ENCODE peak calls at places on chromosomes 13 and 19, in five cellular contexts. Z, W, A, T and L are unnamed samples.
A peak's percentile ranks its signal among the peaks of the same experiment; 100 is the strongest.

GRCh38 chr19:18520848-18521691 is 800 bp downstream of the ELL start:
- DNase-seq in A (peak; percentile 45), T (no peak), Z (no peak), W (peak; percentile 47), L (peak; percentile 20)

GRCh38 chr19:54345938-54346386 is 7.0 kb upstream of the LILRA4 start:
- DNase-seq in Z (no peak), A (no peak), T (no peak), W (peak; percentile 18), L (no peak)

GRCh38 chr13:85412448-85412847 is 386.8 kb downstream of the SLITRK6 start:
- DNase-seq in W (no peak), T (no peak), A (no peak), Z (no peak), L (no peak)

GRCh38 chr19:51116736-51117135 is 8.0 kb upstream of the SIGLEC9 start:
- DNase-seq in W (no peak), A (no peak), T (no peak), Z (no peak), L (no peak)

GRCh38 chr19:56637976-56638555 is 4.9 kb upstream of the SMIM17 start:
- DNase-seq in Z (peak; percentile 21), W (peak; percentile 72), A (peak; percentile 23), T (peak; percentile 65), L (peak; percentile 84)

GRCh38 chr19:1042689-1043511 is 3.0 kb downstream of the ABCA7 start:
- DNase-seq in T (no peak), A (no peak), Z (no peak), W (no peak), L (no peak)

GRCh38 chr19:1101337-1101698 is 2.5 kb upstream of the GPX4 start:
- DNase-seq in A (peak; percentile 69), Z (no peak), W (peak; percentile 59), T (no peak), L (no peak)

GRCh38 chr13:45707701-45708100 is 5.6 kb downstream of the CBY2 start:
- DNase-seq in W (no peak), A (no peak), T (no peak), Z (no peak), L (no peak)

GRCh38 chr19:18386543-18387251 is 739 bp downstream of the GDF15 start:
- DNase-seq in A (no peak), T (no peak), W (no peak), Z (no peak), L (no peak)

GRCh38 chr13:38202730-38203129 is 146.9 kb upstream of the UFM1 start:
- DNase-seq in Z (no peak), T (peak; percentile 78), A (no peak), W (no peak), L (peak; percentile 78)

GRCh38 chr19:48117515-48118330 is 7.1 kb upstream of the PLA2G4C start:
- DNase-seq in T (no peak), Z (no peak), A (no peak), W (no peak), L (no peak)

GRCh38 chr19:39132344-39132969 is 6.9 kb downstream of the PAK4 start:
- DNase-seq in A (no peak), Z (no peak), T (no peak), W (no peak), L (no peak)

GRCh38 chr19:13621413-13621812 is 115.1 kb upstream of the CACNA1A start:
- DNase-seq in T (peak; percentile 98), A (no peak), W (no peak), Z (no peak), L (peak; percentile 78)

GRCh38 chr19:41588497-41589209 is 12.7 kb downstream of the CEACAM21 start:
- DNase-seq in A (no peak), Z (peak; percentile 58), T (peak; percentile 22), W (no peak), L (peak; percentile 56)

GRCh38 chr19:40191836-40192646 is 815 bp downstream of the MAP3K10 start:
- DNase-seq in W (peak; percentile 12), A (no peak), T (no peak), Z (peak; percentile 70), L (no peak)

GRCh38 chr19:58498316-58499020 is 13.3 kb downstream of the SLC27A5 start:
- DNase-seq in W (no peak), A (peak; percentile 49), Z (no peak), T (no peak), L (no peak)

GRCh38 chr13:111335263-111335662 is 14.8 kb downstream of the TEX29 start:
- DNase-seq in T (no peak), A (no peak), W (no peak), Z (no peak), L (no peak)

GRCh38 chr19:48249502-48250014 is 6.2 kb downstream of the CARD8 start:
- DNase-seq in W (peak; percentile 58), Z (no peak), T (no peak), A (peak; percentile 49), L (no peak)

GRCh38 chr13:42073683-42074082 is 25.2 kb downstream of the DGKH start:
- DNase-seq in Z (no peak), T (no peak), A (no peak), W (no peak), L (no peak)

GRCh38 chr13:20412761-20413355 is 112.8 kb downstream of the CRYL1 start:
- DNase-seq in Z (no peak), A (no peak), W (no peak), T (no peak), L (peak; percentile 41)

GRCh38 chr19:46976845-46977320 is 42.8 kb upstream of the NPAS1 start:
- DNase-seq in A (no peak), Z (no peak), T (no peak), W (peak; percentile 40), L (no peak)

GRCh38 chr19:30423481-30423880 is 51.3 kb downstream of the ZNF536 start:
- DNase-seq in Z (no peak), A (no peak), T (no peak), W (no peak), L (no peak)

GRCh38 chr19:10583021-10583776 is 3.9 kb downstream of the AP1M2 start:
- DNase-seq in A (no peak), T (no peak), Z (no peak), W (no peak), L (no peak)

GRCh38 chr13:106105153-106105552 is 430.3 kb downstream of the EFNB2 start:
- DNase-seq in A (no peak), Z (no peak), T (peak; percentile 67), W (no peak), L (peak; percentile 82)

GRCh38 chr19:33186835-33187540 is 7.1 kb upstream of the LRP3 start:
- DNase-seq in Z (no peak), W (no peak), T (no peak), A (no peak), L (no peak)

GRCh38 chr13:53490732-53491131 is 462.1 kb downstream of the OLFM4 start:
- DNase-seq in Z (no peak), A (no peak), W (no peak), T (no peak), L (no peak)

GRCh38 chr13:58134012-58134411 is 502.5 kb downstream of the PCDH17 start:
- DNase-seq in W (no peak), Z (no peak), A (no peak), T (no peak), L (no peak)

GRCh38 chr19:2523630-2524311 is 47.8 kb downstream of the GADD45B start:
- DNase-seq in A (no peak), W (no peak), T (no peak), Z (peak; percentile 69), L (no peak)

GRCh38 chr19:1254530-1255185 is 6.3 kb downstream of the MIDN start:
- DNase-seq in W (no peak), A (no peak), T (no peak), Z (no peak), L (no peak)

GRCh38 chr13:26343816-26344215 is 89.9 kb downstream of the CDK8 start:
- DNase-seq in A (no peak), W (no peak), T (no peak), Z (no peak), L (no peak)

GRCh38 chr19:55383789-55384575 is at the start of gene TMEM238:
- DNase-seq in W (peak; percentile 73), A (peak; percentile 47), Z (peak; percentile 72), T (peak; percentile 68), L (peak; percentile 82)

GRCh38 chr19:39154626-39155100 is 29.1 kb downstream of the PAK4 start:
- DNase-seq in T (peak; percentile 69), Z (peak; percentile 55), W (peak; percentile 91), A (no peak), L (peak; percentile 88)

GRCh38 chr19:40717325-40717879 is 490 bp downstream of the ITPKC start:
- DNase-seq in Z (no peak), A (peak; percentile 54), T (no peak), W (peak; percentile 60), L (peak; percentile 28)

GRCh38 chr13:114025432-114026127 is 51.7 kb upstream of the C13orf46 start:
- DNase-seq in A (peak; percentile 59), T (no peak), W (no peak), Z (no peak), L (no peak)
- TF ChIP-seq CTCF in A (peak; percentile 45), T (no peak), W (no peak), Z (no peak), L (no peak)

GRCh38 chr13:63107163-63107935 is 1691.7 kb upstream of the PCDH20 start:
- DNase-seq in A (no peak), T (no peak), W (no peak), Z (peak; percentile 1), L (peak; percentile 54)
- H3K4me3 ChIP-seq in A (no peak overlapping the region), T (no peak overlapping the region), W (no peak overlapping the region), Z (no peak overlapping the region), L (no peak overlapping the region)

DNA sequence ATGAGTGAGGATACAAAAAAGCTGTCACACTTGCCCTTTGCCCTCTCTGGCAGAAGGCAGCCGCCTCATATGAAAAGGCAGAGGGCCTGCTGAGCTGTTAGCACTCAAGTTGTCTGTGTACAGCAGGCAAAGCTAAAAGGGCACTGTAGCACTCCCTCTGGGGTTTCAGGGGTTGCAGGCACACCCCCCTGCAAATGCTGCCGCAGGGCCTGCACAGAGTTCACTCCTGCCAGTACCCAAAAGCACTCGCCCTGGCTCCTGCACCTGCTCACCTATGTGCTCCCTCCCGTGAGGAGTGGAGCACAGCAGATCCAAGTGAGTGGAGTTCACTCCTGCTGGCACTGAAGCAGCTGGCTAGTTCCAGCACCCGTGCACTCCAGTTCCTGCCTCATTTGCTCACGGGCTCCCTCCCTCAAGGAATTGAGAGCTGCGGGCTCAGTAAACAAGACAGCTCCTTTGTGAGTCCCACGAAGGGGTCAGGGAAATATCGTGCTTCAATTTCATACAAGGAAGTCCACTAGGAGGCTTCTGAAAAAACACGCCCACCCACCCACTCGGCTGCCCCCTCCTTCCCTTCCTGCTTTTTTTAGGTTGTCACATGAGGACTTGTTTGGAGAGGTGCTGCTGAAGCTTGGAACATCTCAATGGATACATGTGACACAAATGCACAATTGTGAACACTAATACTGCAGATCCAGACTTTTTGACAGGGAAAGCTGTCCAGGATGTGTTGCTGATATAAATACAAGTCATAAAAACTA is 9.9 kb upstream of the RCBTB2 start:
- DNase-seq in W (peak; percentile 60), T (no peak), A (peak; percentile 47), Z (no peak), L (no peak)
- TF ChIP-seq CTCF in W (no peak), T (no peak), A (no peak), Z (no peak), L (no peak)

GRCh38 chr13:43815204-43815603 is 28.4 kb upstream of the ENOX1 start:
- DNase-seq in Z (no peak), W (no peak), A (no peak), T (peak; percentile 67), L (no peak)

DNA sequence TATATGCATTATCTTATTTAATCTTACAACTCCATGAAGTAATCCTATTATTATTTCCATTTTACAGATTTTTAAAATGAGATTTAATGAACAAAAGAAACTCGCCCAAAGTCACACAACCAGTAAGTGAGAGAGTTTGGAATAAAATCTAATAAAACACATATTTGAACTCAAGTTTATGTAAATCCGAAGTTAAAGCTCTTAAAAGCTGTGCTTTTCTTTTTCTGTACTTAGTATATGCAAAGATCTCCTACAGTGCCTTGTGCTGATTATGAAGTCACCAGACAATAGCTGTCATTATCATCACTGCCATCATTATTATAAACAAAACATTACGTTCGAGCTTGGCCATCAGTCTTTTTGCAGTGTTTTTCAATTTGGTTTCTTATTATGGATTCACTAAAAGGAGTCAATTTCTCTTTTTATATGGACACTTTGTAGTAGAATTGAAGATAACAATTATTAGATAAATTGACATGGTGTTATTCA is 29.7 kb upstream of the ENOX1 start:
- DNase-seq in T (no peak), W (no peak), A (no peak), Z (no peak), L (no peak)
- H3K4me3 ChIP-seq in T (no peak overlapping the region), W (no peak overlapping the region), A (no peak overlapping the region), Z (no peak overlapping the region), L (no peak overlapping the region)